ENCODE peak calls at places on chromosomes 11 and 22, in ten cellular contexts. Y, N, P, F, A, O, S, M, W and C are unnamed samples.

GRCh38 chr11:109845437-109845836 is 247.8 kb upstream of the ZC3H12C start:
- DNase-seq in Y (no peak), A (no peak), F (no peak), W (no peak), M (no peak), P (no peak), S (no peak), O (no peak), N (no peak), C (no peak)

GRCh38 chr22:28952857-28953256 is 69.5 kb downstream of the ZNRF3 start:
- DNase-seq in W (peak; percentile 80), N (no peak), Y (no peak), O (no peak), A (no peak), M (no peak), P (no peak), S (no peak), F (peak; percentile 44), C (no peak)

GRCh38 chr11:19977941-19978340 is 182.3 kb downstream of the DBX1 start:
- DNase-seq in F (no peak), W (no peak), S (no peak), Y (no peak), N (no peak), A (no peak), P (no peak), O (no peak), M (no peak), C (no peak)

GRCh38 chr11:31424652-31425051 is 55.0 kb downstream of the DNAJC24 start:
- DNase-seq in S (no peak), M (no peak), A (no peak), Y (no peak), F (no peak), P (no peak), O (no peak), N (no peak), W (no peak), C (no peak)

GRCh38 chr22:47010211-47010610 is 247.8 kb downstream of the TBC1D22A start:
- DNase-seq in F (no peak), O (no peak), P (no peak), Y (no peak), N (no peak), S (no peak), W (no peak), A (peak; percentile 51), M (no peak), C (no peak)

GRCh38 chr22:46511391-46512370 is 25.7 kb downstream of the CELSR1 start:
- DNase-seq in P (no peak), M (no peak), N (no peak), A (no peak), S (no peak), W (no peak), F (no peak), O (no peak), Y (no peak), C (peak; percentile 47)

GRCh38 chr11:28697920-28698827 is 590.0 kb downstream of the METTL15 start:
- DNase-seq in A (peak; percentile 36), Y (peak; percentile 62), S (peak; percentile 39), O (peak; percentile 50), N (no peak), W (peak; percentile 61), M (peak; percentile 21), F (peak; percentile 68), P (no peak), C (peak; percentile 28)

GRCh38 chr22:32311551-32312071 is 46.1 kb upstream of the RFPL3 start:
- DNase-seq in A (no peak), M (no peak), N (no peak), F (no peak), W (no peak), S (no peak), P (no peak), Y (no peak), O (no peak), C (no peak)

GRCh38 chr11:75919525-75919924 is 104.5 kb downstream of the UVRAG start:
- DNase-seq in F (peak; percentile 61), N (no peak), W (peak; percentile 20), P (no peak), A (no peak), O (no peak), Y (no peak), S (no peak), M (no peak), C (no peak)

GRCh38 chr22:29479417-29480261 is at the start of gene NEFH:
- DNase-seq in W (no peak), N (no peak), P (no peak), F (no peak), M (no peak), Y (no peak), S (no peak), A (no peak), O (no peak), C (no peak)

GRCh38 chr11:118152552-118153471 is at the start of gene SCN4B:
- DNase-seq in P (no peak), W (peak; percentile 20), M (no peak), O (peak; percentile 82), S (no peak), Y (peak; percentile 91), F (peak; percentile 41), A (peak; percentile 53), N (no peak), C (peak; percentile 79)

GRCh38 chr11:108871152-108871551 is 206.3 kb downstream of the DDX10 start:
- DNase-seq in M (no peak), A (no peak), Y (peak; percentile 50), O (peak; percentile 42), S (peak; percentile 16), W (peak; percentile 75), P (no peak), N (no peak), F (peak; percentile 67), C (no peak)

GRCh38 chr11:94734563-94735275 is 33.4 kb upstream of the AMOTL1 start:
- DNase-seq in P (no peak), Y (no peak), W (no peak), F (no peak), S (peak; percentile 61), N (peak; percentile 80), A (no peak), M (no peak), O (no peak), C (no peak)

GRCh38 chr22:35160268-35160667 is 94.3 kb downstream of the ISX start:
- DNase-seq in S (no peak), W (no peak), Y (no peak), N (no peak), O (no peak), A (no peak), P (no peak), M (no peak), F (no peak), C (no peak)

DNA sequence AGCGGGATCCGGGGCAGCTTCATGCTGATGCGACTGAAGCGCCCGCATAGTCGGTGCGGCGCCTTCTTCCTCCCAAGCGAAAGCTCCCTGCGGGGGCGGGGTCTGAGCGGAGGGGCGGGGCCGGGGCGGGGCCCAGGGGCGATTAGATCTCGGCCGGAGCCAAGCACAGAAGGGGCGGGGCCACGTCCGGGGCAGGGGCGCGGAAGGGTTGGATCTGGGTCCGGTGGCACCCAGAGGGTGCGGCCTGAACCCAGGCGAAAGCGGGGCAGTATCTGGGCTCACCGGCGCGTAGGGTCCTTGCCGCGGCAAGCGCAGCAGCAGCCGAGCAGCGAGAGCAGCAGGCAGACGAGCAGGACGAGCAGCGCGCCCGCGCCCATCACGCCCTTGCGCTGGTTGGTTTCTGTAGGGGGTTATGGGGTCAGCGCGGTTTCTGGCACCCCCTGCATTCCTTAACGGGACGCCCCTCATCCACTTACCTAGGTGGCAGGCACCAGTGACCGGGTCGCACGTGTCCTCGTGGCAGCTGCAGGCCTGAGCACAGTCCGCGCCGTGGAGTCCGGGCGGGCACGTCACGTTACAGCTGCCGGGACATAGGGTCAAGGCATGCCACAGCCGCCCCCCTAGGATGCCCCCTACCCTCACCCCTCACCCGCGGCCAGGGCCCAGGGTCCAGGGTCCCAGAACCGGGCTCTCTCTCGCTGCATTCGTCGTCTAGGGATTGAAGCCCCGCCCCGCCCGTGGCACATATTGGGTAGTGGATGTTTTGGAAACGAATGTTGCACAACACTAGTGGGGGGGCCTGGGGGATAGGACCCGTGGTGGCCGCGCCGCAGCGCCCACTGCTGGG is 8.1 kb downstream of the SCARF2 start:
- DNase-seq in S (no peak), P (no peak), M (no peak), N (no peak), O (peak; percentile 48), F (no peak), W (no peak), A (peak; percentile 84), Y (peak; percentile 86), C (no peak)
- H3K4me3 ChIP-seq in S (no peak overlapping the region), P (peak overlapping the region; percentile 22), M (no peak overlapping the region), N (no peak overlapping the region), O (peak overlapping the region; percentile 28), F (no peak overlapping the region), W (no peak overlapping the region), A (peak overlapping the region; percentile 48), Y (no peak overlapping the region), C (peak overlapping the region; percentile 38)

GRCh38 chr11:12802418-12803085 is 128.3 kb downstream of the TEAD1 start:
- DNase-seq in M (no peak), S (no peak), A (peak; percentile 84), O (peak; percentile 39), W (peak; percentile 90), Y (peak; percentile 68), N (peak; percentile 98), F (peak; percentile 67), P (peak; percentile 79), C (no peak)

GRCh38 chr11:12807621-12808020 is 133.4 kb downstream of the TEAD1 start:
- DNase-seq in A (no peak), S (no peak), Y (no peak), W (no peak), M (no peak), F (no peak), N (no peak), P (no peak), O (no peak), C (no peak)

GRCh38 chr11:12808519-12808918 is 134.3 kb downstream of the TEAD1 start:
- DNase-seq in F (peak; percentile 51), N (no peak), A (no peak), P (no peak), W (peak; percentile 76), Y (no peak), M (no peak), O (no peak), S (no peak), C (no peak)

GRCh38 chr11:12803086-12803826 is 129.0 kb downstream of the TEAD1 start:
- DNase-seq in F (peak; percentile 68), Y (no peak), O (no peak), P (no peak), W (peak; percentile 81), A (no peak), M (no peak), S (no peak), N (peak; percentile 66), C (no peak)

GRCh38 chr11:12806113-12806512 is 131.9 kb downstream of the TEAD1 start:
- DNase-seq in N (peak; percentile 66), O (no peak), P (no peak), W (peak; percentile 48), Y (no peak), M (no peak), A (peak; percentile 45), S (no peak), F (peak; percentile 57), C (no peak)
- H3K4me1 ChIP-seq in N (peaks cover 52% of the 10 kb centered on the region), O (peaks cover 28% of the 10 kb centered on the region), P (peaks cover 5% of the 10 kb centered on the region), W (peaks cover 49% of the 10 kb centered on the region), Y (peaks cover 13% of the 10 kb centered on the region), M (peaks cover 27% of the 10 kb centered on the region), A (peaks cover 21% of the 10 kb centered on the region), S (peaks cover 10% of the 10 kb centered on the region), F (peaks cover 31% of the 10 kb centered on the region), C (peaks cover 74% of the 10 kb centered on the region)

GRCh38 chr11:64919627-64920026 is 2.6 kb upstream of the ATG2A start:
- DNase-seq in M (no peak), A (no peak), P (no peak), W (no peak), N (no peak), Y (no peak), F (no peak), O (no peak), S (no peak), C (no peak)
- H3K27ac ChIP-seq in M (no peak overlapping the region), A (no peak overlapping the region), P (no peak overlapping the region), W (no peak overlapping the region), N (no peak overlapping the region), Y (no peak overlapping the region), F (no peak overlapping the region), O (peak overlapping the region; percentile 5), S (no peak overlapping the region), C (peak overlapping the region; percentile 84)

GRCh38 chr22:36355362-36355761 is 32.4 kb downstream of the MYH9 start:
- DNase-seq in A (no peak), M (no peak), P (no peak), Y (peak; percentile 15), S (no peak), W (peak; percentile 52), F (no peak), N (no peak), O (no peak), C (no peak)
- H3K4me3 ChIP-seq in A (peak overlapping the region; percentile 2), M (no peak overlapping the region), P (no peak overlapping the region), Y (peak overlapping the region; percentile 21), S (no peak overlapping the region), W (no peak overlapping the region), F (peak overlapping the region; percentile 21), N (no peak overlapping the region), O (no peak overlapping the region), C (peak overlapping the region; percentile 32)